ENCODE peak calls at places on chromosomes 13 and 19, in six cellular contexts. P is Peyer's patch, Y is foreskin fibroblast, X is tibial artery, R is epithelial cell of esophagus, A is AG10803. Z is an unnamed sample.

GRCh38 chr13:79183231-79183630 is 222.8 kb downstream of the RBM26 start:
- DNase-seq in X (no peak), R (no peak), A (no peak), Y (no peak), P (no peak), Z (no peak)

GRCh38 chr19:33406521-33407139 is 33.1 kb downstream of the CEBPG start:
- DNase-seq in R (peak; percentile 57), X (peak; percentile 81), A (peak; percentile 37), P (peak; percentile 86), Y (peak; percentile 35), Z (peak; percentile 64)

GRCh38 chr19:1400281-1401137 is 833 bp downstream of the GAMT start:
- DNase-seq in P (no peak), R (no peak), Y (no peak), X (peak; percentile 84), A (peak; percentile 13), Z (no peak)

GRCh38 chr13:74633734-74634133 is 499.5 kb upstream of the KLF12 start:
- DNase-seq in X (no peak), A (no peak), R (no peak), Y (no peak), P (no peak), Z (no peak)

GRCh38 chr13:85406269-85406975 is 392.8 kb downstream of the SLITRK6 start:
- DNase-seq in Y (no peak), X (no peak), P (no peak), A (no peak), R (no peak), Z (no peak)

GRCh38 chr19:10812902-10813404 is 23.1 kb downstream of the TMED1 start:
- DNase-seq in X (peak; percentile 82), R (peak; percentile 73), A (peak; percentile 95), Y (peak; percentile 98), P (no peak), Z (peak; percentile 94)

GRCh38 chr13:97976551-97977375 is 23.3 kb downstream of the IPO5 start:
- DNase-seq in X (no peak), Y (no peak), P (no peak), A (no peak), R (peak; percentile 15), Z (no peak)

GRCh38 chr13:72850959-72851677 is 69.2 kb downstream of the PIBF1 start:
- DNase-seq in R (no peak), Y (no peak), A (no peak), P (peak; percentile 49), X (no peak), Z (no peak)

GRCh38 chr13:46797468-46798237 is 692 bp upstream of the ESD start:
- DNase-seq in A (no peak), P (no peak), Y (peak; percentile 18), X (no peak), R (no peak), Z (no peak)

GRCh38 chr13:42762917-42763316 is 18.5 kb upstream of the FAM216B start:
- DNase-seq in Y (peak; percentile 87), R (peak; percentile 80), P (no peak), X (no peak), A (peak; percentile 57), Z (peak; percentile 97)

GRCh38 chr13:25180795-25181537 is 8.9 kb upstream of the AMER2 start:
- DNase-seq in R (no peak), Y (no peak), P (no peak), X (no peak), A (no peak), Z (no peak)

GRCh38 chr13:112510002-112510780 is 77.8 kb downstream of the TUBGCP3 start:
- DNase-seq in P (no peak), X (no peak), Y (peak; percentile 51), R (peak; percentile 68), A (peak; percentile 78), Z (peak; percentile 73)

GRCh38 chr13:77356155-77356554 is 29.3 kb upstream of the MYCBP2 start:
- DNase-seq in Y (no peak), P (no peak), X (no peak), A (no peak), R (no peak), Z (no peak)

GRCh38 chr19:40740747-40741146 is 9.5 kb downstream of the ACTMAP start:
- DNase-seq in Y (peak; percentile 81), R (peak; percentile 66), X (peak; percentile 84), P (no peak), A (peak; percentile 85), Z (no peak)

GRCh38 chr13:68439821-68440220 is 1209.7 kb upstream of the PCDH9 start:
- DNase-seq in Y (no peak), A (no peak), P (no peak), X (no peak), R (peak; percentile 60), Z (peak; percentile 7)

GRCh38 chr19:33208371-33208770 is 14.2 kb downstream of the LRP3 start:
- DNase-seq in X (no peak), P (no peak), Y (no peak), A (no peak), R (no peak), Z (no peak)

GRCh38 chr19:39154626-39155100 is 29.1 kb downstream of the PAK4 start:
- DNase-seq in X (no peak), R (peak; percentile 88), Y (no peak), A (no peak), P (no peak), Z (no peak)

GRCh38 chr13:112768795-112769411 is 79.1 kb downstream of the ATP11A start:
- DNase-seq in X (no peak), P (no peak), R (no peak), A (no peak), Y (no peak), Z (no peak)

GRCh38 chr19:23718802-23719201 is 31.8 kb upstream of the ZNF675 start:
- DNase-seq in R (no peak), A (no peak), Y (no peak), X (no peak), P (no peak), Z (no peak)

GRCh38 chr13:39051157-39051556 is 12.9 kb downstream of the NHLRC3 start:
- DNase-seq in X (no peak), R (peak; percentile 40), P (no peak), A (peak; percentile 55), Y (no peak), Z (peak; percentile 67)

GRCh38 chr19:11166281-11167142 is 10.9 kb upstream of the SPC24 start:
- DNase-seq in P (no peak), A (peak; percentile 80), Y (peak; percentile 93), R (no peak), X (peak; percentile 83), Z (no peak)

GRCh38 chr19:29837448-29837961 is 25.7 kb downstream of the CCNE1 start:
- DNase-seq in Y (no peak), X (no peak), A (no peak), P (no peak), R (no peak), Z (no peak)

GRCh38 chr13:32354040-32354439 is 38.7 kb downstream of the BRCA2 start:
- DNase-seq in P (no peak), R (no peak), X (no peak), A (no peak), Y (no peak), Z (no peak)

GRCh38 chr13:101397742-101398141 is 18.6 kb downstream of the NALCN start:
- DNase-seq in Y (peak; percentile 93), X (no peak), R (peak; percentile 71), A (peak; percentile 73), P (no peak), Z (peak; percentile 38)

GRCh38 chr13:30504081-30504480 is 38.3 kb upstream of the HMGB1 start:
- DNase-seq in X (no peak), Y (peak; percentile 10), R (no peak), A (peak; percentile 16), P (no peak), Z (peak; percentile 56)

GRCh38 chr13:80379245-80379644 is 38.3 kb upstream of the SPRY2 start:
- DNase-seq in R (peak; percentile 79), P (no peak), Y (peak; percentile 67), A (peak; percentile 43), X (no peak), Z (peak; percentile 70)

GRCh38 chr13:85650613-85651012 is 148.6 kb downstream of the SLITRK6 start:
- DNase-seq in Y (no peak), X (no peak), A (no peak), P (no peak), R (peak; percentile 21), Z (no peak)

DNA sequence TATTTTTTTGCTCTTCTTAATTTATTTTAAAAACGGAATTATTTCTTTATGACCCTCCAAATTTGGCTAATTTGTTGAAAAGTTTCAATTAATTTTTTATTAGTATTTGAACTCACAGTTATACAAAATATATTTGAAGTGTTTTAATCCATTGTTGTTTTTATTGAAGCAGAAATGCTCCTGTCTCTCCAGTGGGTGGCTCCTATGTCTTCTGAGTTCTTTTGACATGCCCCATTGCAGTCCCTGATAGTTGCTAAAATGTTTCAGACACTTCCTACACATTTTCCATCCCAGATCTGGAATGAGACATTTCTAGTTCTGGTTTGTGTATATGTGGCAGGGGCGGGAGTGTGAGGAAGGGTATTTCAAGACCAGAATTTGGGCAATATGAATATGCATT is 579.4 kb upstream of the PRR20A start:
- DNase-seq in P (no peak), A (no peak), R (peak; percentile 54), Y (no peak), X (no peak), Z (peak; percentile 35)
- TF ChIP-seq CTCF in P (no peak), A (no peak), R (peak; percentile 64), Y (no peak), X (no peak), Z (peak; percentile 32)

GRCh38 chr19:16048583-16048982 is 27.7 kb upstream of the TPM4 start:
- DNase-seq in X (no peak), R (peak; percentile 17), A (no peak), Y (no peak), P (no peak), Z (no peak)
- H3K4me3 ChIP-seq in X (no peak overlapping the region), R (no peak overlapping the region), A (no peak overlapping the region), Y (no peak overlapping the region), P (no peak overlapping the region), Z (no peak overlapping the region)

GRCh38 chr13:50080856-50081105 is 65.5 kb downstream of the KCNRG start:
- DNase-seq in A (no peak), P (no peak), Y (peak; percentile 19), R (no peak), X (no peak), Z (peak; percentile 44)

GRCh38 chr13:50081899-50082425 is 66.7 kb downstream of the KCNRG start:
- DNase-seq in A (peak; percentile 98), Y (peak; percentile 98), X (peak; percentile 99), R (peak; percentile 99), P (peak; percentile 99), Z (peak; percentile 99)

GRCh38 chr13:50081106-50081898 is 66.1 kb downstream of the KCNRG start:
- DNase-seq in P (peak; percentile 82), A (no peak), R (peak; percentile 58), Y (no peak), X (peak; percentile 80), Z (no peak)

GRCh38 chr13:50082426-50083283 is 67.4 kb downstream of the KCNRG start:
- DNase-seq in R (peak; percentile 92), Y (peak; percentile 62), X (peak; percentile 70), P (peak; percentile 95), A (peak; percentile 64), Z (peak; percentile 70)

DNA sequence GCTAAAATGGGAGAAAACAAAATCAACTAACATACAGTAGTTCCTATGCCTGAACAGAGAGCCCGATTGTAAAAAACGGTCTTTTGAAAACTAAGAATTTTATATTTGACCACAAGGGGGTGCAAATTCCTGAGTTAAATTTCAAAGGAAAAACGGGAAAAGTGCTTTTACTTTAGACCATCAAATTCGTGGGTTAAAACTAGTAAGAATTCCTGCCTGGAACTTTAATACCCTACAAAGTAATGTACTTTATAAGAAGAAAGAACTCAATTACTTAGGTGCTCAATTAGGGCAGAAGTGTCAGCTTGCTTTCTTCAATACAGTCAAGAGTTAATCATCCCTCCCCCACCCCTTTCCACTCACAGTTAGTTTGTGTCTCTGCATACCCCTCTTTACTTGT is 69.8 kb downstream of the KCNRG start:
- DNase-seq in Y (no peak), A (no peak), P (no peak), R (peak; percentile 49), X (no peak), Z (peak; percentile 68)
- TF ChIP-seq CTCF in Y (peak; percentile 15), A (peak; percentile 54), P (peak; percentile 62), R (peak; percentile 39), X (peak; percentile 69), Z (peak; percentile 46)

GRCh38 chr13:41054212-41054877 is 7.0 kb upstream of the WBP4 start:
- DNase-seq in Y (peak; percentile 46), X (no peak), P (peak; percentile 69), R (peak; percentile 65), A (peak; percentile 72), Z (peak; percentile 64)
- H3K4me3 ChIP-seq in Y (peak overlapping the region; percentile 9), X (no peak overlapping the region), P (no peak overlapping the region), R (no peak overlapping the region), A (no peak overlapping the region), Z (no peak overlapping the region)